ENCODE peak calls at places on chromosome 17, in eight cellular contexts. K is endothelial cell, R is suprapubic skin, N is fibroblast of the aortic adventitia, U is upper lobe of right lung, P is Caki2, G is T-helper 17 cell, L is NCI-H345. X is an unnamed sample.

GRCh38 chr17:36066365-36066945 is 2.4 kb downstream of the CCL18 start:
- DNase-seq in U (no peak), L (no peak), K (no peak), P (no peak), G (no peak), N (no peak), R (no peak), X (no peak)

GRCh38 chr17:75571197-75571884 is 16.3 kb upstream of the MYO15B start:
- DNase-seq in K (peak), L (no peak), G (no peak), N (no peak), P (no peak), U (peak), R (no peak), X (no peak)

GRCh38 chr17:32553168-32553567 is 66.4 kb downstream of the CDK5R1 start:
- DNase-seq in K (no peak), G (no peak), L (no peak), U (no peak), R (no peak), P (no peak), N (no peak), X (no peak)

GRCh38 chr17:63151981-63152523 is 186.0 kb downstream of the TANC2 start:
- DNase-seq in L (no peak), P (no peak), N (peak), K (no peak), R (no peak), U (no peak), G (no peak), X (no peak)

GRCh38 chr17:57892820-57893595 is 43.2 kb upstream of the MRPS23 start:
- DNase-seq in R (peak), N (peak), P (peak), K (no peak), G (no peak), L (no peak), U (peak), X (peak)

GRCh38 chr17:5422505-5422904 is 2.5 kb downstream of the RPAIN start:
- DNase-seq in L (no peak), K (no peak), U (no peak), R (no peak), P (peak), N (peak), G (no peak), X (peak)

GRCh38 chr17:40542562-40543411 is 22.5 kb downstream of the CCR7 start:
- DNase-seq in U (peak), K (no peak), L (no peak), P (no peak), R (peak), N (peak), G (peak), X (no peak)

GRCh38 chr17:81395600-81396277 is 482 bp downstream of the BAHCC1 start:
- DNase-seq in U (no peak), R (no peak), L (peak), K (no peak), P (peak), N (no peak), G (no peak), X (peak)

GRCh38 chr17:56913000-56913866 is 616 bp downstream of the TRIM25 start:
- DNase-seq in N (no peak), G (no peak), U (peak), P (no peak), K (peak), R (no peak), L (peak), X (no peak)

GRCh38 chr17:3946711-3947235 is 17.5 kb downstream of the ATP2A3 start:
- DNase-seq in R (no peak), P (no peak), N (peak), G (no peak), K (no peak), U (no peak), L (no peak), X (no peak)

GRCh38 chr17:34254146-34254545 is 939 bp upstream of the CCL2 start:
- DNase-seq in K (no peak), N (peak), P (no peak), L (no peak), U (no peak), G (no peak), R (no peak), X (no peak)

GRCh38 chr17:992933-993332 is 4.0 kb upstream of the TIMM22 start:
- DNase-seq in L (no peak), K (no peak), N (no peak), U (no peak), R (no peak), G (no peak), P (no peak), X (no peak)

GRCh38 chr17:54221499-54221898 is 398.8 kb downstream of the KIF2B start:
- DNase-seq in N (no peak), R (no peak), L (no peak), K (no peak), U (no peak), P (no peak), G (no peak), X (no peak)

GRCh38 chr17:75468311-75468754 is 11.9 kb downstream of the TMEM94 start:
- DNase-seq in R (no peak), U (no peak), G (no peak), N (no peak), P (no peak), K (no peak), L (no peak), X (no peak)

GRCh38 chr17:4605826-4606225 is 21.5 kb downstream of the SMTNL2 start:
- DNase-seq in L (no peak), P (no peak), K (peak), G (no peak), R (no peak), U (no peak), N (no peak), X (no peak)

GRCh38 chr17:15249487-15249886 is 15.6 kb downstream of the PMP22 start:
- DNase-seq in G (no peak), P (no peak), L (no peak), N (no peak), U (no peak), K (no peak), R (no peak), X (no peak)

GRCh38 chr17:42039794-42040763 is 10.3 kb downstream of the C17orf113 start:
- DNase-seq in P (no peak), U (no peak), R (no peak), K (no peak), L (no peak), G (no peak), N (no peak), X (no peak)

GRCh38 chr17:81935709-81936084 is 1.4 kb downstream of the PYCR1 start:
- DNase-seq in K (no peak), N (no peak), P (no peak), R (no peak), U (no peak), G (no peak), L (no peak), X (no peak)

GRCh38 chr17:82495844-82496528 is 23.5 kb upstream of the FOXK2 start:
- DNase-seq in N (no peak), U (no peak), K (no peak), R (no peak), P (peak), L (peak), G (no peak), X (peak)

GRCh38 chr17:48871551-48872351 is 20.8 kb upstream of the ATP5MC1 start:
- DNase-seq in K (no peak), G (no peak), L (no peak), P (no peak), U (no peak), R (peak), N (no peak), X (peak)

GRCh38 chr17:41864837-41865595 is at the start of gene KLHL11:
- DNase-seq in P (peak), U (peak), G (peak), R (peak), N (peak), L (peak), K (peak), X (peak)

GRCh38 chr17:18179804-18180203 is 3.8 kb upstream of the ALKBH5 start:
- DNase-seq in U (no peak), K (no peak), N (no peak), G (no peak), P (no peak), R (no peak), L (no peak), X (no peak)

GRCh38 chr17:41464173-41464572 is 3.0 kb downstream of the KRT32 start:
- DNase-seq in P (no peak), K (no peak), U (no peak), G (no peak), R (no peak), L (no peak), N (no peak), X (no peak)

GRCh38 chr17:26773189-26774188 is 520.4 kb upstream of the WSB1 start:
- DNase-seq in R (no peak), G (no peak), U (peak), L (no peak), N (no peak), K (no peak), P (no peak), X (no peak)

GRCh38 chr17:18182978-18183333 is 672 bp upstream of the ALKBH5 start:
- DNase-seq in L (peak), K (peak), G (peak), R (peak), N (no peak), U (peak), P (no peak), X (peak)

GRCh38 chr17:58302171-58302918 is 21.6 kb upstream of the MPO start:
- DNase-seq in G (no peak), P (no peak), L (no peak), N (no peak), R (no peak), K (no peak), U (peak), X (no peak)

GRCh38 chr17:48551601-48552452 is 6.9 kb upstream of the HOXB2 start:
- DNase-seq in P (no peak), R (no peak), U (peak), K (no peak), L (peak), G (no peak), N (no peak), X (no peak)